ENCODE peak calls at places on chromosome 10, in seven cellular contexts. R, U, T, F, X, N and E are unnamed samples.

GRCh38 chr10:90306187-90306586 is 551.7 kb downstream of the HTR7 start:
- DNase-seq in R (peak), N (no peak), T (no peak), U (no peak), F (no peak), X (no peak), E (no peak)

GRCh38 chr10:117653170-117653515 is 110.6 kb downstream of the EMX2 start:
- DNase-seq in R (peak), U (no peak), X (peak), F (no peak), T (no peak), N (no peak), E (peak)

GRCh38 chr10:62462456-62462855 is 88.3 kb downstream of the ZNF365 start:
- DNase-seq in X (no peak), N (no peak), T (no peak), F (no peak), R (no peak), U (no peak), E (no peak)

GRCh38 chr10:7529638-7530037 is 118.8 kb upstream of the SFMBT2 start:
- DNase-seq in R (peak), X (no peak), N (no peak), T (no peak), F (peak), U (no peak), E (no peak)

GRCh38 chr10:120979435-120980315 is 128.5 kb downstream of the WDR11 start:
- DNase-seq in X (no peak), F (no peak), U (no peak), T (peak), R (peak), N (no peak), E (no peak)

GRCh38 chr10:89644691-89644966 is 413 bp downstream of the PANK1 start:
- DNase-seq in F (no peak), R (no peak), T (no peak), U (no peak), N (no peak), X (no peak), E (no peak)

GRCh38 chr10:114825513-114826253 is 4.1 kb downstream of the FHIP2A start:
- DNase-seq in R (no peak), U (no peak), T (no peak), X (peak), N (no peak), F (no peak), E (peak)

GRCh38 chr10:7121154-7121797 is 289.6 kb downstream of the SFMBT2 start:
- DNase-seq in U (peak), F (peak), X (no peak), R (peak), T (peak), N (no peak), E (no peak)

GRCh38 chr10:7525314-7526016 is 114.6 kb upstream of the SFMBT2 start:
- DNase-seq in T (peak), U (peak), N (peak), R (peak), X (peak), F (peak), E (peak)

GRCh38 chr10:121516483-121516882 is 81.8 kb downstream of the FGFR2 start:
- DNase-seq in U (no peak), T (no peak), R (no peak), N (no peak), F (no peak), X (no peak), E (no peak)

GRCh38 chr10:17088118-17088806 is 41.3 kb downstream of the CUBN start:
- DNase-seq in R (no peak), X (no peak), N (no peak), F (no peak), U (no peak), T (no peak), E (no peak)

GRCh38 chr10:132609211-132609610 is 71.6 kb downstream of the INPP5A start:
- DNase-seq in U (no peak), T (no peak), F (no peak), R (no peak), N (no peak), X (no peak), E (no peak)

GRCh38 chr10:29703276-29703675 is 68.5 kb upstream of the SVIL start:
- DNase-seq in X (no peak), U (no peak), F (no peak), R (no peak), N (peak), T (no peak), E (no peak)

GRCh38 chr10:71378341-71379117 is 18.2 kb upstream of the CDH23 start:
- DNase-seq in T (no peak), R (no peak), N (no peak), U (no peak), X (no peak), F (no peak), E (no peak)

GRCh38 chr10:119515511-119516045 is 26.9 kb downstream of the RGS10 start:
- DNase-seq in R (no peak), U (no peak), T (no peak), N (no peak), X (no peak), F (no peak), E (no peak)

GRCh38 chr10:11181996-11182395 is 164.3 kb downstream of the CELF2 start:
- DNase-seq in U (no peak), T (no peak), N (no peak), R (no peak), F (no peak), X (no peak), E (no peak)

GRCh38 chr10:13969792-13970140 is 361.0 kb downstream of the FRMD4A start:
- DNase-seq in F (no peak), R (no peak), X (no peak), T (no peak), U (no peak), N (no peak), E (no peak)

GRCh38 chr10:112985701-112986510 is 35.9 kb downstream of the TCF7L2 start:
- DNase-seq in U (no peak), N (no peak), X (no peak), F (no peak), R (no peak), T (no peak), E (peak)